ENCODE peak calls at places on chromosome 21, in seven cellular contexts. P is neuronal stem cell, R is IMR-90, E is mesenchymal stem cell, N is mesendoderm, B is trophoblast cell, L is H1. Z is an unnamed sample.

GRCh38 chr21:22575165-22575584 is 1577.0 kb downstream of the NCAM2 start:
- DNase-seq in R (no peak), E (no peak), B (peak; percentile 59), P (peak; percentile 62), L (peak; percentile 36), N (peak; percentile 92), Z (peak; percentile 46)

GRCh38 chr21:44800971-44801467 is 601 bp downstream of the UBE2G2 start:
- DNase-seq in L (no peak), R (peak; percentile 26), B (peak; percentile 73), N (peak; percentile 72), E (peak; percentile 49), P (no peak), Z (no peak)

GRCh38 chr21:46083271-46084040 is 14.5 kb upstream of the COL6A2 start:
- DNase-seq in B (no peak), E (no peak), R (no peak), P (no peak), N (no peak), L (no peak), Z (peak; percentile 28)

GRCh38 chr21:43884012-43884860 is 19.2 kb downstream of the AGPAT3 start:
- DNase-seq in N (peak; percentile 93), R (no peak), E (peak; percentile 54), P (no peak), L (no peak), B (peak; percentile 42), Z (peak; percentile 73)

GRCh38 chr21:26835027-26835713 is 10.0 kb downstream of the ADAMTS1 start:
- DNase-seq in B (peak; percentile 63), P (no peak), E (peak; percentile 84), N (peak; percentile 61), L (no peak), R (peak; percentile 85), Z (no peak)

GRCh38 chr21:41745971-41746743 is 20.7 kb downstream of the RIPK4 start:
- DNase-seq in L (no peak), E (no peak), R (no peak), P (no peak), B (no peak), N (no peak), Z (peak; percentile 72)

GRCh38 chr21:35083246-35083645 is 34.1 kb upstream of the RUNX1 start:
- DNase-seq in L (no peak), B (no peak), P (no peak), R (no peak), E (no peak), N (no peak), Z (no peak)

GRCh38 chr21:45420061-45420521 is 15.1 kb downstream of the COL18A1 start:
- DNase-seq in N (no peak), E (no peak), R (no peak), P (no peak), L (no peak), B (no peak), Z (no peak)

GRCh38 chr21:44903689-44904088 is 17.0 kb downstream of the ITGB2 start:
- DNase-seq in P (no peak), B (no peak), N (no peak), L (no peak), E (no peak), R (no peak), Z (no peak)

GRCh38 chr21:44748621-44749020 is 37.2 kb upstream of the TSPEAR start:
- DNase-seq in R (no peak), B (no peak), E (no peak), L (peak; percentile 78), P (no peak), N (peak; percentile 94), Z (peak; percentile 95)

GRCh38 chr21:23607782-23608181 is 1999.5 kb downstream of the MRPL39 start:
- DNase-seq in P (no peak), N (no peak), R (no peak), B (no peak), L (no peak), E (no peak), Z (no peak)

GRCh38 chr21:45355573-45355972 is 49.4 kb upstream of the COL18A1 start:
- DNase-seq in R (no peak), N (no peak), P (no peak), E (no peak), B (no peak), L (no peak), Z (no peak)

GRCh38 chr21:16563111-16563510 is 833.3 kb downstream of the USP25 start:
- DNase-seq in L (no peak), B (no peak), P (no peak), N (no peak), R (no peak), E (no peak), Z (no peak)

GRCh38 chr21:41559658-41560599 is 52.0 kb upstream of the TMPRSS2 start:
- DNase-seq in L (no peak), N (no peak), R (no peak), E (no peak), B (no peak), P (no peak), Z (no peak)

GRCh38 chr21:18917602-18918001 is 514.0 kb upstream of the TMPRSS15 start:
- DNase-seq in N (no peak), R (no peak), P (no peak), B (no peak), L (no peak), E (no peak), Z (no peak)

GRCh38 chr21:42209801-42210479 is 9.0 kb upstream of the ABCG1 start:
- DNase-seq in B (no peak), P (no peak), E (peak; percentile 33), R (no peak), L (no peak), N (peak; percentile 59), Z (no peak)

GRCh38 chr21:30880914-30881313 is 466 bp downstream of the KRTAP11-1 start:
- DNase-seq in E (no peak), B (no peak), L (no peak), P (no peak), N (no peak), R (no peak), Z (no peak)

GRCh38 chr21:35113064-35113463 is 64.0 kb upstream of the RUNX1 start:
- DNase-seq in P (no peak), B (no peak), E (peak; percentile 41), L (no peak), R (peak; percentile 89), N (no peak), Z (no peak)

GRCh38 chr21:35641271-35642016 is 418.9 kb downstream of the SETD4 start:
- DNase-seq in P (no peak), R (peak; percentile 67), N (no peak), B (no peak), L (no peak), E (no peak), Z (no peak)

DNA sequence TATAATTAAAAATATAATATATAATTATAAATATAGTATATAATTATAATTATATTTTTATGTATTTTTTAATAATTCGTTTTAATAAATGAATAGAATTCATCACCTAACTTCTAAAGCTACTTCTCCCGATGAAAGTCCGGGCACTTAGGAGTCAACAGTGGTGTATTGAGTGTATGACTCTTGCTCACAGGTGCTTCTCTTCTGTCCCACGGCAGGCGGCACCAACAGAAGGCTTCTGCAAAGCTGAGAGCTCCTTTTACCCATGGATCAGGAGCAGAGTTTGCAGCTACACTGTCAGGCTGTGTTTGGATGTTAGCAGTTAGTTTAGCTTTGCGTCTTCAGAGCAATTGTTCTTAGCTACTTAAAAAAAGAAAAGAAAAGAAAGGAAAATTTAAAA is 122.4 kb downstream of the LIPI start:
- DNase-seq in N (no peak), E (no peak), R (no peak), P (no peak), L (no peak), B (no peak), Z (no peak)
- H3K4ac ChIP-seq in N (no peak overlapping the region), E (no peak overlapping the region), R (no peak overlapping the region), P (no peak overlapping the region), L (no peak overlapping the region), B (no peak overlapping the region), Z (no peak overlapping the region)

DNA sequence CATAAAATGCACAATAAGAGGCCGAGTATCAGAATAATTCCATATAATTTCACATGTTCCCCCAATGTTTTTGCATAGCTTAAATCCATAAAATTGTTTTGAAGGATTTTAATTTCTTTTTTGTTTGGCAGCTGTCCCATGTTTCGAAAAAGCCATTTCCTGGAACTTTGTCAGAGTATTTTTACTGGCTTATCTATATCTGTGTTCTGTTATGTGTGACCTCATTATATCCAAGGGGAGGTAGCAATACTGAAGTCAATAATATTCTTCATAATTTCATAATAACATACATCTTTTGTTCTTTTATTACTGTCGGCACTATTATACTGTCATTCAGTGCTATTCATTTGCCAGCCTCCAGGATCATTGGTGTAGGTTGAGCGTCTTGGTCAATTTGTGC is 9.4 kb upstream of the BACH1 start:
- DNase-seq in B (no peak), E (no peak), N (no peak), L (no peak), P (no peak), R (no peak), Z (no peak)
- H2BK5ac ChIP-seq in B (no peak overlapping the region), E (no peak overlapping the region), N (no peak overlapping the region), L (no peak overlapping the region), P (no peak overlapping the region), R (no peak overlapping the region), Z (no peak overlapping the region)

GRCh38 chr21:40208960-40209359 is 341.7 kb downstream of the PCP4 start:
- DNase-seq in N (no peak), P (no peak), R (no peak), B (no peak), L (no peak), E (no peak), Z (no peak)

GRCh38 chr21:40208206-40208950 is 341.1 kb downstream of the PCP4 start:
- DNase-seq in L (no peak), N (no peak), P (no peak), B (peak; percentile 64), E (no peak), R (no peak), Z (no peak)

GRCh38 chr21:40200962-40201361 is 333.7 kb downstream of the PCP4 start:
- DNase-seq in N (no peak), R (no peak), L (no peak), E (no peak), P (no peak), B (no peak), Z (no peak)

GRCh38 chr21:40210251-40210650 is 343.0 kb downstream of the PCP4 start:
- DNase-seq in L (no peak), P (no peak), B (no peak), N (no peak), R (no peak), E (no peak), Z (no peak)

GRCh38 chr21:40204956-40205355 is 337.7 kb downstream of the PCP4 start:
- DNase-seq in L (no peak), P (no peak), B (no peak), E (no peak), R (no peak), N (no peak), Z (no peak)
- H3K4ac ChIP-seq in L (no peak overlapping the region), P (no peak overlapping the region), B (no peak overlapping the region), E (no peak overlapping the region), R (no peak overlapping the region), N (no peak overlapping the region), Z (no peak overlapping the region)

DNA sequence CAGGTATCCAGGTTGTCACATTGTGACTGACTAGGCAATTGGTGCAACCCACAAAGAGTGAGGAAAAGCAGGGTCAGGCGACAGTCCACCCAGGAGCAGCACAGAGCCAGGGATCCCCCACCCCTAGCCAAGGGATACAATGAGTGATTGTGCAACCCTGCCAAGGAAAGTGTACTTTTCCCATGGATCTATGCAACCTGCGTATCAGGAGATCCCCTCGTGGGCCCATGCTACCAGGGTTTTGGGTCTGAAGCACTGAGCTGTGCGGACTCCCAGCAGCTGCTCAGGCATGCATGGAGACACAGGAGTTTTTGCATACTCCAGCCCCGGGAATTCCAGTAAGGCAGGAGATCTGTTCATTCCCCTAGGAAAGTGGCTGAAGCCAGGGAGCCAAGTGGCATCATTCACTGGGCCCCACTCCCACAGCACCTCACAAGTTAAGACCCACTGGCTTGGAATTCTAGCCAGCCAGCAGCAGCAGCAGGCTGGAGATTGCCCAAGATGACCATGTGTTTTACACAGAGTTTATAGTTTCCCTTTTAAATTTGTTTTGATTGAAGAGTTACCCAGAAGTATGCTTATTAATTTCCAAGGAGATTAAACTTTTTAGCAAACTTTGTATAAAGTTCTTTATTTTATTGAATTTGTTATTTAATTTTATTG is 136.0 kb downstream of the LTN1 start:
- DNase-seq in N (peak; percentile 34), E (no peak), B (no peak), R (no peak), P (peak; percentile 1), L (no peak), Z (peak; percentile 44)
- H2BK5ac ChIP-seq in N (no peak overlapping the region), E (no peak overlapping the region), B (no peak overlapping the region), R (no peak overlapping the region), P (no peak overlapping the region), L (no peak overlapping the region), Z (no peak overlapping the region)

Z was measured in H9.